ENCODE peak calls at places on chromosomes 12 and 14, in eight cellular contexts. Q is thyroid gland, X is astrocyte, S is aorta, R is keratinocyte, B is substantia nigra, Y is tibial nerve, Z is stomach. U is an unnamed sample.

GRCh38 chr12:107557026-107557425 is 128.6 kb upstream of the PWP1 start:
- DNase-seq in Q (no peak), X (no peak), S (no peak), R (no peak), B (no peak), Y (no peak), Z (no peak), U (no peak)

GRCh38 chr12:33721561-33721960 is 281.9 kb upstream of the SYT10 start:
- DNase-seq in Q (no peak), X (no peak), S (no peak), R (no peak), B (no peak), Y (no peak), Z (no peak), U (no peak)

GRCh38 chr12:113049976-113050742 is 6.4 kb upstream of the DTX1 start:
- DNase-seq in Q (peak), X (no peak), S (no peak), R (no peak), B (no peak), Y (no peak), Z (no peak), U (no peak)

GRCh38 chr14:104362761-104363605 is 216.6 kb upstream of the C14orf180 start:
- DNase-seq in Q (no peak), X (no peak), S (peak), R (no peak), B (no peak), Y (no peak), Z (no peak), U (no peak)

GRCh38 chr12:124286414-124286813 is 8.5 kb upstream of the RFLNA start:
- DNase-seq in Q (no peak), X (peak), S (no peak), R (peak), B (no peak), Y (no peak), Z (no peak), U (no peak)

GRCh38 chr12:70646850-70647249 is 9.6 kb upstream of the PTPRB start:
- DNase-seq in Q (no peak), X (peak), S (no peak), R (no peak), B (no peak), Y (no peak), Z (no peak), U (no peak)

GRCh38 chr12:84814664-84815245 is 97.8 kb downstream of the SLC6A15 start:
- DNase-seq in Q (no peak), X (peak), S (no peak), R (no peak), B (no peak), Y (no peak), Z (no peak), U (no peak)

GRCh38 chr12:32107376-32108267 is 975 bp downstream of the BICD1 start:
- DNase-seq in Q (peak), X (peak), S (no peak), R (no peak), B (no peak), Y (no peak), Z (no peak), U (no peak)

GRCh38 chr12:31405021-31405420 is 79.1 kb upstream of the SINHCAF start:
- DNase-seq in Q (no peak), X (no peak), S (no peak), R (no peak), B (no peak), Y (no peak), Z (no peak), U (no peak)

GRCh38 chr14:21455592-21455911 is 371 bp downstream of the CHD8 start:
- DNase-seq in Q (no peak), X (no peak), S (no peak), R (no peak), B (no peak), Y (no peak), Z (no peak), U (no peak)

GRCh38 chr14:55107766-55108554 is 21.1 kb upstream of the LGALS3 start:
- DNase-seq in Q (peak), X (peak), S (peak), R (peak), B (no peak), Y (peak), Z (peak), U (peak)

GRCh38 chr12:6089041-6089823 is 35.2 kb downstream of the VWF start:
- DNase-seq in Q (no peak), X (peak), S (no peak), R (no peak), B (no peak), Y (no peak), Z (no peak), U (no peak)

GRCh38 chr12:105418232-105418631 is 87.7 kb downstream of the C12orf75 start:
- DNase-seq in Q (peak), X (peak), S (peak), R (peak), B (no peak), Y (no peak), Z (no peak), U (no peak)

GRCh38 chr14:101972126-101972785 is 7.9 kb downstream of the DYNC1H1 start:
- DNase-seq in Q (peak), X (peak), S (peak), R (peak), B (no peak), Y (peak), Z (peak), U (peak)

GRCh38 chr12:56336361-56337167 is 2.1 kb upstream of the IL23A start:
- DNase-seq in Q (no peak), X (no peak), S (peak), R (no peak), B (no peak), Y (no peak), Z (no peak), U (no peak)

GRCh38 chr12:87368259-87368658 is 660.9 kb downstream of the C12orf50 start:
- DNase-seq in Q (no peak), X (no peak), S (no peak), R (no peak), B (no peak), Y (no peak), Z (no peak), U (no peak)

GRCh38 chr14:99604766-99605298 is 825 bp upstream of the CCDC85C start:
- DNase-seq in Q (peak), X (peak), S (no peak), R (no peak), B (no peak), Y (no peak), Z (no peak), U (peak)

GRCh38 chr14:72961579-72962335 is 35.5 kb downstream of the DCAF4 start:
- DNase-seq in Q (no peak), X (peak), S (peak), R (peak), B (no peak), Y (no peak), Z (no peak), U (no peak)

GRCh38 chr12:75766263-75767160 is 255.1 kb upstream of the KRR1 start:
- DNase-seq in Q (peak), X (peak), S (no peak), R (peak), B (no peak), Y (no peak), Z (no peak), U (no peak)

GRCh38 chr12:110733089-110733715 is 9.5 kb downstream of the PPP1CC start:
- DNase-seq in Q (no peak), X (peak), S (no peak), R (no peak), B (no peak), Y (no peak), Z (no peak), U (peak)

GRCh38 chr12:119694111-119694510 is 26.2 kb downstream of the PRKAB1 start:
- DNase-seq in Q (no peak), X (no peak), S (no peak), R (no peak), B (no peak), Y (no peak), Z (no peak), U (no peak)

GRCh38 chr14:58160561-58160960 is 8.5 kb upstream of the ARMH4 start:
- DNase-seq in Q (no peak), X (no peak), S (no peak), R (no peak), B (no peak), Y (no peak), Z (no peak), U (no peak)

GRCh38 chr12:130677957-130678558 is 38.0 kb downstream of the RIMBP2 start:
- DNase-seq in Q (no peak), X (no peak), S (peak), R (no peak), B (no peak), Y (no peak), Z (no peak), U (no peak)

GRCh38 chr12:42976620-42977019 is 387.1 kb upstream of the PRICKLE1 start:
- DNase-seq in Q (no peak), X (no peak), S (no peak), R (no peak), B (no peak), Y (no peak), Z (no peak), U (no peak)

GRCh38 chr14:105119410-105120025 is 49.1 kb downstream of the JAG2 start:
- DNase-seq in Q (no peak), X (no peak), S (peak), R (no peak), B (no peak), Y (no peak), Z (no peak), U (no peak)

GRCh38 chr12:132396657-132397056 is 67.3 kb upstream of the GALNT9 start:
- DNase-seq in Q (no peak), X (no peak), S (no peak), R (no peak), B (no peak), Y (no peak), Z (no peak), U (no peak)

GRCh38 chr14:72788255-72788654 is 105.6 kb downstream of the DPF3 start:
- DNase-seq in Q (no peak), X (no peak), S (no peak), R (no peak), B (no peak), Y (no peak), Z (no peak), U (no peak)

GRCh38 chr12:32505067-32505466 is 105.7 kb downstream of the FGD4 start:
- DNase-seq in Q (no peak), X (no peak), S (no peak), R (no peak), B (no peak), Y (no peak), Z (no peak), U (no peak)

GRCh38 chr12:5442251-5443006 is 10.5 kb downstream of the NTF3 start:
- DNase-seq in Q (no peak), X (peak), S (no peak), R (no peak), B (no peak), Y (no peak), Z (no peak), U (peak)

GRCh38 chr14:58832010-58832409 is 194.2 kb downstream of the DACT1 start:
- DNase-seq in Q (no peak), X (no peak), S (no peak), R (no peak), B (no peak), Y (no peak), Z (no peak), U (no peak)

GRCh38 chr12:104299842-104300481 is 3.6 kb upstream of the EID3 start:
- DNase-seq in Q (no peak), X (no peak), S (no peak), R (no peak), B (no peak), Y (no peak), Z (no peak), U (no peak)

GRCh38 chr14:90692826-90693225 is 123.4 kb downstream of the TTC7B start:
- DNase-seq in Q (no peak), X (no peak), S (no peak), R (no peak), B (no peak), Y (no peak), Z (no peak), U (no peak)

GRCh38 chr12:62758216-62758615 is 176.7 kb downstream of the PPM1H start:
- DNase-seq in Q (no peak), X (peak), S (no peak), R (no peak), B (no peak), Y (no peak), Z (no peak), U (no peak)

GRCh38 chr14:61581955-61582615 is 113.2 kb upstream of the HIF1A start:
- DNase-seq in Q (peak), X (peak), S (no peak), R (no peak), B (no peak), Y (no peak), Z (no peak), U (no peak)

GRCh38 chr12:12810507-12811143 is 2.5 kb upstream of the DDX47 start:
- DNase-seq in Q (no peak), X (no peak), S (no peak), R (no peak), B (no peak), Y (no peak), Z (no peak), U (no peak)

GRCh38 chr12:12811343-12811742 is 1.8 kb upstream of the DDX47 start:
- DNase-seq in Q (no peak), X (no peak), S (no peak), R (no peak), B (no peak), Y (no peak), Z (no peak), U (no peak)

GRCh38 chr12:12813120-12814101 is at the start of gene DDX47:
- DNase-seq in Q (peak), X (peak), S (peak), R (no peak), B (peak), Y (peak), Z (peak), U (peak)

GRCh38 chr12:12812163-12812562 is 983 bp upstream of the DDX47 start:
- DNase-seq in Q (no peak), X (no peak), S (no peak), R (no peak), B (no peak), Y (no peak), Z (no peak), U (no peak)

DNA sequence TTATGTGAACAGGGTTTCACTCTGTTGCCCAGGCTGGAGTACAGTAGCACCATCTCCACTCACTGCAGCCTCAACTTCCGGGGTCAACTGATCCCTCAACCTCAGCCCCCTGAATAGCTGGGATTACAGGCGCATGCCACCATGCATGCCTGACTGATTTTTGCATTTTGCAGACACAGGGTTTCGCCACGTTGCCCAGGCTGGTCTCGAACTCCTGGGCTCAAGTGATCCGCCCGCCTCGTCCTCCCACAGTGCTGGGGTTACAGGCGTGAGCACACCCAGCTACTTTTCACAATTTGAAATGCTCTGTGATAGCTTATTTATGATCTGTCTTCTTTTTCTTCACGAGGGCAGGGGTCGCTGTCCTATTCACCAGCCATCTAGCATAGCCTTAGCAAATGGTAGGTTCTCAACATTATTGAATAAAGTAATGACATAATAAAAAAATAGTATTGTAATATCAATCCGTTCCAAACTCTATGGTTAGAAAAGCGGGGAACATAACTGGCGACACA is 484 bp upstream of the DDX47 start:
- DNase-seq in Q (peak), X (no peak), S (no peak), R (no peak), B (no peak), Y (no peak), Z (no peak), U (no peak)
- H3K27ac ChIP-seq in Q (peak), X (peak), S (no peak), R (peak), B (no peak), Y (no peak), Z (peak), U (no peak)

GRCh38 chr12:95318071-95318545 is 100.5 kb downstream of the VEZT start:
- DNase-seq in Q (no peak), X (peak), S (no peak), R (no peak), B (no peak), Y (no peak), Z (no peak), U (no peak)

GRCh38 chr12:95316798-95317197 is 99.2 kb downstream of the VEZT start:
- DNase-seq in Q (no peak), X (no peak), S (no peak), R (no peak), B (no peak), Y (no peak), Z (no peak), U (no peak)

DNA sequence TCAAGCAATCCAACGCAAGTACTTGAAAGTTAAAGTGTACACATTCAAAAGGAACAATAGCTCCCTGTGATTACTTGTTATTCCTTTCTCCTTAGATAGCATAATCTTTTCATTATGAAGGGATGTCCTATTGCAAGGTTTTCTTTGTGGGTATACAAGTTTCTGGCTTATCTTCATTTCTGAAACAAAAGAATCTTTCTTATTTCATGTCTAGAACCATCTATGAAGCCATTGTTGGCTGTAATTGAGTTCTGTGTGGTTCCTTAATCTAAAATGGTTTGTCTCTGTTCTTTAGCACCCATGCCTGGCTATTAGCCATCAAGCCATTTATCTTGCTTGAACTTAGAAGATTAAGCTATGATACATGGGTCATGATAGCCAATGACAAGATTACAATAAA is 95.0 kb downstream of the VEZT start:
- DNase-seq in Q (no peak), X (no peak), S (no peak), R (no peak), B (no peak), Y (no peak), Z (no peak), U (no peak)
- H3K27ac ChIP-seq in Q (no peak), X (no peak), S (no peak), R (no peak), B (no peak), Y (no peak), Z (no peak), U (no peak)

DNA sequence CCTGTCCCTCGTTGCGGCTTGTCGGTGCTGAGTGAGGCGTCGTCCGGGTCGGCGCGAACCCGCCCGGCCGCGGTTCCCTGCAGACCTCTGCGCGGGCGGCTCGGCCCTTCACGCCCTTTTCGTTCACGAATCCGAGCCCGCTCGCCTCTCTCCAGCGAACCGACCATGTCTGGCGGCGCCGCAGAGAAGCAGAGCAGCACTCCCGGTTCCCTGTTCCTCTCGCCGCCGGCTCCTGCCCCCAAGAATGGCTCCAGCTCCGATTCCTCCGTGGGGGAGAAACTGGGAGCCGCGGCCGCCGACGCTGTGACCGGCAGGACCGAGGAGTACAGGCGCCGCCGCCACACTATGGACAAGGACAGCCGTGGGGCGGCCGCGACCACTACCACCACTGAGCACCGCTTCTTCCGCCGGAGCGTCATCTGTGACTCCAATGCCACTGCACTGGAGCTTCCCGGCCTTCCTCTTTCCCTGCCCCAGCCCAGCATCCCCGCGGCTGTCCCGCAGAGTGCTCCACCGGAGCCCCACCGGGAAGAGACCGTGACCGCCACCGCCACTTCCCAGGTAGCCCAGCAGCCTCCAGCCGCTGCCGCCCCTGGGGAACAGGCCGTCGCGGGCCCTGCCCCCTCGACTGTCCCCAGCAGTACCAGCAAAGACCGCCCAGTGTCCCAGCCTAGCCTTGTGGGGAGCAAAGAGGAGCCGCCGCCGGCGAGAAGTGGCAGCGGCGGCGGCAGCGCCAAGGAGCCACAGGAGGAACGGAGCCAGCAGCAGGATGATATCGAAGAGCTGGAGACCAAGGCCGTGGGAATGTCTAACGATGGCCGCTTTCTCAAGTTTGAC is 1.2 kb downstream of the WNK1 start:
- DNase-seq in Q (peak), X (no peak), S (peak), R (no peak), B (no peak), Y (peak), Z (peak), U (peak)
- H3K27ac ChIP-seq in Q (peak), X (peak), S (no peak), R (peak), B (peak), Y (peak), Z (peak), U (peak)

DNA sequence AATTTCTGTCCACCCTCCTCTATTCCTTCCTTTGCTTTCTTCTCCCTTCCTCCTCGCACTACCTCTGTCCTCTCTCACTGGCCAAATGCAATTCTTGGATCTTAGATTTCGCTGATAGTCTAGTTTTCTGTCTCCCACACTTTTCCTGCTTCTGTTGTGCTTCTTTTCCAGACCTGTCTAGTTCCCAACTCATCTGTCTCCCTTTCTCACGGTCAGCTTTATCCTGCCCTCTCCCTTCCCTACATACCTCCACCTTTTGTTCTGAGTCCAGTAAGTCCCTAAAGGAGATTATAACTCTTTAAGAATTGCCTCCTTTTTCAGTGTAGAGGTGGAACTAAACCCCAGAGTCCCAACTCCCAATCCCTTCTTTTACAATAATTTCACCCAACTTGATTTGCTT is 880 bp upstream of the MMP14 start:
- DNase-seq in Q (no peak), X (no peak), S (no peak), R (no peak), B (no peak), Y (no peak), Z (no peak), U (no peak)
- H3K27ac ChIP-seq in Q (no peak), X (peak), S (no peak), R (no peak), B (no peak), Y (peak), Z (peak), U (peak)

DNA sequence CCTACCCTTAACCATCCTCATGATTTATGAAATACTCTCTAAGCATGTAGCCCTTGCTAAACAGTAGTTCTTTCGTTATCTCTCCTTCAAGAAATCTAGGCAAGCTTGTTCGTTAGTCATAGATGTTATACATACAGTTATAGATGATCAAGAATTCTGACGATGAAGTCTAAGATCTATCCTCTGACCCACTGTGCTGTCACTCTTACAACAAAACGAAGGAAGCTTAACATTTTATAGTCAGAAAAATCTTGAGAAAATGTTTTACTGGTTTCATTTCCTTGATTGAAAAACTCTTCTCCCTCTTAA is 68.9 kb downstream of the SPPL3 start:
- DNase-seq in Q (no peak), X (no peak), S (no peak), R (no peak), B (no peak), Y (no peak), Z (no peak), U (no peak)
- H3K27ac ChIP-seq in Q (peak), X (no peak), S (peak), R (no peak), B (peak), Y (peak), Z (no peak), U (no peak)

U was measured in heart right ventricle.